ENCODE peak calls at places on chromosomes 4 and X, in five cellular contexts. S is CD8-positive, alpha-beta memory T cell; E is fibroblast of the conjunctiva; H is midbrain; A is AG09309. C is an unnamed sample.

GRCh38 chrX:109350621-109351020 is 131.3 kb downstream of the GUCY2F start:
- DNase-seq in S (no peak), E (no peak), H (no peak), A (no peak), C (no peak)

GRCh38 chrX:20066968-20067708 is 49.6 kb downstream of the MAP7D2 start:
- DNase-seq in S (peak; percentile 10), E (peak; percentile 60), H (no peak), A (no peak), C (no peak)

GRCh38 chrX:83508526-83509245 is 596 bp downstream of the POU3F4 start:
- DNase-seq in S (no peak), E (no peak), H (no peak), A (no peak), C (no peak)

GRCh38 chr4:77734928-77735327 is 84.2 kb downstream of the CNOT6L start:
- DNase-seq in S (peak; percentile 39), E (no peak), H (no peak), A (peak; percentile 46), C (peak; percentile 7)

GRCh38 chr4:1470393-1470670 is 64.1 kb upstream of the NKX1-1 start:
- DNase-seq in S (no peak), E (no peak), H (no peak), A (no peak), C (no peak)

GRCh38 chrX:76148753-76149152 is 24.1 kb upstream of the PBDC1 start:
- DNase-seq in S (peak; percentile 60), E (peak; percentile 5), H (peak; percentile 12), A (no peak), C (no peak)

GRCh38 chr4:69800599-69800998 is 40.2 kb upstream of the SULT1B1 start:
- DNase-seq in S (no peak), E (peak; percentile 22), H (no peak), A (no peak), C (no peak)

GRCh38 chrX:2391869-2392606 is 108.7 kb downstream of the DHRSX start:
- DNase-seq in S (no peak), E (peak; percentile 21), H (no peak), A (peak; percentile 61), C (no peak)

GRCh38 chrX:103157511-103158316 is 57.2 kb upstream of the BEX4 start:
- DNase-seq in S (no peak), E (peak; percentile 20), H (peak; percentile 56), A (no peak), C (peak; percentile 17)

GRCh38 chrX:95733426-95733825 is 951.2 kb upstream of the DIAPH2 start:
- DNase-seq in S (no peak), E (no peak), H (no peak), A (no peak), C (no peak)

GRCh38 chr4:66681962-66682361 is 863.3 kb downstream of the CENPC start:
- DNase-seq in S (no peak), E (no peak), H (no peak), A (peak; percentile 20), C (no peak)

GRCh38 chr4:5712517-5712916 is 1.5 kb downstream of the EVC start:
- DNase-seq in S (no peak), E (no peak), H (no peak), A (peak; percentile 79), C (no peak)

GRCh38 chrX:48826135-48826875 is at the start of gene ERAS:
- DNase-seq in S (no peak), E (no peak), H (no peak), A (no peak), C (no peak)

GRCh38 chr4:111854494-111855087 is 290.7 kb upstream of the FAM241A start:
- DNase-seq in S (no peak), E (peak; percentile 35), H (peak; percentile 23), A (peak; percentile 14), C (peak; percentile 2)

GRCh38 chr4:26671111-26671510 is 87.2 kb downstream of the TBC1D19 start:
- DNase-seq in S (no peak), E (no peak), H (no peak), A (no peak), C (no peak)

GRCh38 chrX:3312109-3312508 is 34.3 kb downstream of the MXRA5 start:
- DNase-seq in S (no peak), E (no peak), H (no peak), A (no peak), C (no peak)

GRCh38 chr4:37793562-37793961 is 32.9 kb upstream of the PGM2 start:
- DNase-seq in S (peak; percentile 5), E (peak; percentile 5), H (no peak), A (no peak), C (no peak)

GRCh38 chr4:80143305-80143679 is 54.0 kb upstream of the PRDM8 start:
- DNase-seq in S (no peak), E (no peak), H (no peak), A (no peak), C (no peak)

GRCh38 chrX:44082829-44083228 is 109.6 kb upstream of the NDP start:
- DNase-seq in S (no peak), E (no peak), H (no peak), A (no peak), C (no peak)

GRCh38 chr4:112510468-112511293 is 5.3 kb downstream of the NEUROG2 start:
- DNase-seq in S (no peak), E (no peak), H (no peak), A (no peak), C (no peak)

GRCh38 chrX:136214551-136214950 is 36.6 kb downstream of the MAP7D3 start:
- DNase-seq in S (no peak), E (peak; percentile 70), H (no peak), A (peak; percentile 59), C (peak; percentile 43)

GRCh38 chr4:25552580-25553271 is 102.9 kb upstream of the SLC34A2 start:
- DNase-seq in S (no peak), E (no peak), H (peak; percentile 46), A (no peak), C (no peak)

GRCh38 chr4:27278615-27279014 is 418.0 kb downstream of the STIM2 start:
- DNase-seq in S (no peak), E (no peak), H (no peak), A (peak; percentile 10), C (no peak)

GRCh38 chr4:183602444-183603102 is 56.4 kb downstream of the RWDD4 start:
- DNase-seq in S (no peak), E (no peak), H (peak; percentile 18), A (no peak), C (no peak)

GRCh38 chrX:926070-926469 is 286.4 kb downstream of the CRLF2 start:
- DNase-seq in S (no peak), E (no peak), H (no peak), A (no peak), C (no peak)

GRCh38 chr4:121192500-121192899 is 28.4 kb upstream of the TNIP3 start:
- DNase-seq in S (peak; percentile 37), E (peak; percentile 23), H (peak; percentile 29), A (no peak), C (peak; percentile 20)

GRCh38 chr4:76199664-76200211 is 13.9 kb downstream of the SCARB2 start:
- DNase-seq in S (peak; percentile 8), E (no peak), H (peak; percentile 79), A (no peak), C (no peak)

GRCh38 chr4:162770761-162771490 is 395.8 kb downstream of the NAF1 start:
- DNase-seq in S (no peak), E (no peak), H (peak; percentile 22), A (no peak), C (no peak)

GRCh38 chr4:127482049-127482448 is 150.7 kb upstream of the INTU start:
- DNase-seq in S (no peak), E (no peak), H (no peak), A (no peak), C (no peak)

GRCh38 chrX:49258749-49259124 is 5.8 kb downstream of the FOXP3 start:
- DNase-seq in S (no peak), E (no peak), H (no peak), A (no peak), C (no peak)

GRCh38 chr4:8383451-8384160 is 56.9 kb downstream of the ACOX3 start:
- DNase-seq in S (no peak), E (no peak), H (no peak), A (no peak), C (peak; percentile 51)

GRCh38 chr4:174365018-174365587 is 81.4 kb downstream of the CEP44 start:
- DNase-seq in S (peak; percentile 17), E (peak; percentile 47), H (peak; percentile 31), A (peak; percentile 20), C (no peak)

GRCh38 chrX:23317799-23318724 is 16.6 kb upstream of the PTCHD1 start:
- DNase-seq in S (no peak), E (no peak), H (no peak), A (no peak), C (no peak)

GRCh38 chr4:94889961-94890360 is 132.2 kb downstream of the BMPR1B start:
- DNase-seq in S (no peak), E (peak; percentile 39), H (no peak), A (peak; percentile 72), C (no peak)

GRCh38 chr4:71184195-71184781 is 154.5 kb upstream of the SLC4A4 start:
- DNase-seq in S (peak; percentile 47), E (peak; percentile 49), H (peak; percentile 71), A (peak; percentile 18), C (no peak)

GRCh38 chr4:74451214-74451661 is 6.3 kb downstream of the AREG start:
- DNase-seq in S (no peak), E (peak; percentile 16), H (no peak), A (no peak), C (no peak)

GRCh38 chrX:114075073-114075673 is 508.7 kb upstream of the HTR2C start:
- DNase-seq in S (no peak), E (no peak), H (no peak), A (no peak), C (no peak)

GRCh38 chrX:48737940-48738339 is 23.6 kb upstream of the GLOD5 start:
- DNase-seq in S (no peak), E (no peak), H (no peak), A (no peak), C (no peak)

C was measured in smooth muscle cell of the brain vasculature.